ENCODE peak calls at places on chromosomes 6 and 20, in four cellular contexts. T, K, E and J are unnamed samples.

GRCh38 chr20:59314872-59315500 is 14.6 kb downstream of the EDN3 start:
- DNase-seq in T (no peak), K (no peak), E (no peak), J (no peak)

GRCh38 chr6:108944707-108945685 is 96.8 kb downstream of the ARMC2 start:
- DNase-seq in T (no peak), K (no peak), E (no peak), J (no peak)

GRCh38 chr20:61991476-61991875 is 74.2 kb downstream of the TAF4 start:
- DNase-seq in T (no peak), K (no peak), E (no peak), J (no peak)

GRCh38 chr20:5486377-5487054 is 169.8 kb upstream of the PROKR2 start:
- DNase-seq in T (no peak), K (no peak), E (no peak), J (no peak)

GRCh38 chr6:160065200-160065599 is 56.4 kb upstream of the SLC22A1 start:
- DNase-seq in T (no peak), K (no peak), E (no peak), J (no peak)

GRCh38 chr6:146542881-146543210 is 787 bp upstream of the RAB32 start:
- DNase-seq in T (no peak), K (no peak), E (no peak), J (no peak)

GRCh38 chr6:34638834-34639736 is 57.5 kb downstream of the ILRUN start:
- DNase-seq in T (no peak), K (no peak), E (peak), J (no peak)

GRCh38 chr6:36444470-36444869 is 1.7 kb downstream of the KCTD20 start:
- DNase-seq in T (no peak), K (no peak), E (no peak), J (no peak)

GRCh38 chr6:144066745-144067484 is 28.5 kb downstream of the SF3B5 start:
- DNase-seq in T (no peak), K (no peak), E (no peak), J (no peak)

GRCh38 chr6:46255528-46255927 is 84.7 kb upstream of the ENPP5 start:
- DNase-seq in T (no peak), K (no peak), E (no peak), J (no peak)

GRCh38 chr20:49561806-49562205 is 6.1 kb downstream of the PTGIS start:
- DNase-seq in T (no peak), K (no peak), E (no peak), J (no peak)

GRCh38 chr6:47479156-47479541 is 1.6 kb downstream of the CD2AP start:
- DNase-seq in T (no peak), K (no peak), E (no peak), J (no peak)

GRCh38 chr6:14283600-14284235 is 166.1 kb downstream of the CD83 start:
- DNase-seq in T (no peak), K (no peak), E (no peak), J (no peak)

GRCh38 chr6:134521116-134521501 is 203.2 kb upstream of the SGK1 start:
- DNase-seq in T (no peak), K (no peak), E (no peak), J (no peak)

GRCh38 chr6:143959865-143960264 is 48.2 kb downstream of the PLAGL1 start:
- DNase-seq in T (no peak), K (no peak), E (peak), J (no peak)

GRCh38 chr6:136226027-136226673 is 24.0 kb downstream of the MTFR2 start:
- DNase-seq in T (peak), K (peak), E (peak), J (peak)

GRCh38 chr20:7601431-7601830 is 338.8 kb downstream of the HAO1 start:
- DNase-seq in T (no peak), K (no peak), E (no peak), J (no peak)

GRCh38 chr20:38692436-38693411 is 31.6 kb upstream of the SLC32A1 start:
- DNase-seq in T (peak), K (peak), E (peak), J (no peak)

GRCh38 chr6:136007355-136007754 is 155.9 kb downstream of the PDE7B start:
- DNase-seq in T (no peak), K (no peak), E (no peak), J (no peak)

GRCh38 chr6:7922596-7922995 is 12.0 kb upstream of the TXNDC5 start:
- DNase-seq in T (no peak), K (no peak), E (no peak), J (no peak)

GRCh38 chr6:125899726-125900182 is 56.8 kb upstream of the HINT3 start:
- DNase-seq in T (no peak), K (no peak), E (peak), J (no peak)

GRCh38 chr6:137233561-137234504 is 14.6 kb upstream of the IFNGR1 start:
- DNase-seq in T (peak), K (no peak), E (peak), J (no peak)

GRCh38 chr6:155895641-155896040 is 440.0 kb upstream of the NOX3 start:
- DNase-seq in T (no peak), K (no peak), E (no peak), J (no peak)

GRCh38 chr6:15616266-15616665 is 46.6 kb downstream of the DTNBP1 start:
- DNase-seq in T (no peak), K (no peak), E (no peak), J (no peak)

GRCh38 chr6:169490830-169491229 is 211.0 kb downstream of the WDR27 start:
- DNase-seq in T (no peak), K (no peak), E (no peak), J (no peak)

GRCh38 chr20:20358801-20359200 is 9.1 kb upstream of the INSM1 start:
- DNase-seq in T (no peak), K (no peak), E (no peak), J (no peak)

GRCh38 chr6:17869010-17869752 is 118.3 kb downstream of the KIF13A start:
- DNase-seq in T (peak), K (no peak), E (no peak), J (no peak)

GRCh38 chr6:124885171-124885570 is 77.1 kb upstream of the RNF217 start:
- DNase-seq in T (no peak), K (no peak), E (no peak), J (no peak)
- TF ChIP-seq TCF7L2 in T (no peak), K (no peak), E (no peak), J (no peak)

GRCh38 chr20:34705383-34706021 is 1.4 kb downstream of the TP53INP2 start:
- DNase-seq in T (peak), K (no peak), E (peak), J (no peak)

GRCh38 chr20:34703061-34703572 is 1.0 kb upstream of the TP53INP2 start:
- DNase-seq in T (no peak), K (no peak), E (no peak), J (no peak)

GRCh38 chr20:34704177-34705007 is at the start of gene TP53INP2:
- DNase-seq in T (peak), K (peak), E (peak), J (no peak)

GRCh38 chr20:34705008-34705382 is 851 bp downstream of the TP53INP2 start:
- DNase-seq in T (no peak), K (no peak), E (no peak), J (no peak)

GRCh38 chr20:34703573-34704176 is 469 bp upstream of the TP53INP2 start:
- DNase-seq in T (no peak), K (no peak), E (peak), J (no peak)
- TF ChIP-seq TCF7L2 in T (no peak), K (no peak), E (no peak), J (no peak)

DNA sequence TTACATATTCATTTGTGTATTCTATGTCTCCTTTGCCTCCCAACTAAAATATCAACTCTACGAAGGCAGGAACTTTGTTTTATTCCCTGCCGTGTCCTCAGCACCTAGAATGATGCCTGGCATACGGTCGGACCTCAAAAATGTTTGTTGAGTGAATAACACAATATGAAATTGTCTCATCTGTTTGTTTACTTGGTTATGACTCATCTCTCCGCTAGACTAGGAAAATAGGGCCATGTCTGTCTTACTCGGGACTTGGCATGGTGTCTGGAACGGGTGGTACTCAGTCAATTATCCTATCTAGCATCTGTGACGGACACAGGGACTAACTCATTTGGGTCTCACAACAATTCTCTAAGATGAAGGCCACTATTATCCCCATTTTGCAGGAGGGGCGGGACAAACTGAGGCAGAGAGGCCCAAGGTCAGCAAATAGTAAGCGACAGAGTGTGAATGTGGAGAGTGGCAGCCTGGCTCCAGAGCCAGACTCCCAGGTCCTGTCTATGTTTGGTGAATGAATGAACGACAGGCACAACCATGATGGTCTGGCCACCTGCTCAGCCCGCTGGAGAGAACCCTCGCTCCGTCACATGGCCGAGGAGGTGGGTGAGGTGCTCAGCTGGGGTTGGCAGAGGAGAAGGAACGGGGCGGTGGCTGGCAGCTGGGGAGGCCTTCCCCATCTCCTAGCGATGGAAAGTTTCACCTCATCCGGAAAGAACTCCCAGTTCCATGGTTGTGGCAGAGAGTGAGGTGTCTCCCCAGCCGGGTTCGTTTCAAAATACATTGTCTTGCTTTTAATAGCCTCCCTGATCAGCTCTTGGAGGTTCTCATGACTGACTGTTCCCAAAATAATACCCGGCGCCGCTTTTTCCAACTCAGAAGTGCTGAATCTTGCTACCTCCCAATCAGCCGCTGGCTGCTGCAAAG is 27.6 kb upstream of the NFATC2 start:
- DNase-seq in T (no peak), K (no peak), E (peak), J (peak)
- TF ChIP-seq TCF7L2 in T (no peak), K (no peak), E (no peak), J (no peak)

GRCh38 chr6:10722820-10723651 is at the start of gene TMEM14C:
- DNase-seq in T (peak), K (peak), E (peak), J (peak)

GRCh38 chr6:10722570-10722819 is 375 bp upstream of the TMEM14C start:
- DNase-seq in T (no peak), K (no peak), E (no peak), J (no peak)

GRCh38 chr6:10721850-10722569 is 860 bp upstream of the TMEM14C start:
- DNase-seq in T (no peak), K (no peak), E (peak), J (no peak)

GRCh38 chr6:10725046-10725445 is 2.2 kb downstream of the TMEM14C start:
- DNase-seq in T (peak), K (no peak), E (no peak), J (no peak)

GRCh38 chr6:10725716-10726115 is 2.8 kb downstream of the TMEM14C start:
- DNase-seq in T (no peak), K (no peak), E (no peak), J (no peak)
- TF ChIP-seq TCF7L2 in T (no peak), K (no peak), E (no peak), J (no peak)

GRCh38 chr6:122289721-122290501 is 109.5 kb upstream of the HSF2 start:
- DNase-seq in T (no peak), K (peak), E (peak), J (peak)
- TF ChIP-seq TCF7L2 in T (no peak), K (no peak), E (no peak), J (no peak)